ENCODE peak calls at places on chromosomes 7 and 10, in seven cellular contexts. U is sigmoid colon, A is endothelial cell of umbilical vein, Z is NB4, J is heart left ventricle, R is prostate gland, H is lower leg skin. W is an unnamed sample.
A peak's percentile ranks its signal among the peaks of the same experiment; 100 is the strongest.

GRCh38 chr7:31776616-31777015 is 89.6 kb downstream of the PPP1R17 start:
- DNase-seq in R (no peak), A (peak; percentile 55), Z (no peak), H (no peak), U (no peak), J (no peak), W (no peak)

GRCh38 chr10:119667562-119668328 is 16.6 kb downstream of the BAG3 start:
- DNase-seq in R (peak; percentile 50), H (peak; percentile 93), A (no peak), Z (peak; percentile 80), U (peak; percentile 90), J (peak; percentile 78), W (peak; percentile 99)

GRCh38 chr7:3218561-3219225 is 82.4 kb upstream of the SDK1 start:
- DNase-seq in R (no peak), Z (no peak), A (no peak), U (no peak), J (no peak), H (no peak), W (no peak)

GRCh38 chr7:84688671-84689070 is 494.1 kb upstream of the SEMA3A start:
- DNase-seq in J (no peak), A (peak; percentile 75), U (no peak), Z (no peak), H (no peak), R (no peak), W (no peak)

GRCh38 chr10:35191523-35191922 is 64.9 kb downstream of the CREM start:
- DNase-seq in H (no peak), U (peak; percentile 71), A (peak; percentile 57), Z (peak; percentile 32), J (no peak), R (no peak), W (peak; percentile 17)

GRCh38 chr7:130273081-130273699 is 6.5 kb downstream of the CPA2 start:
- DNase-seq in J (no peak), A (peak; percentile 24), R (peak; percentile 35), U (no peak), H (no peak), Z (peak; percentile 94), W (no peak)

GRCh38 chr10:75210193-75211006 is at the start of gene VDAC2:
- DNase-seq in R (peak; percentile 86), Z (peak; percentile 93), U (peak; percentile 95), H (peak; percentile 98), J (peak; percentile 97), A (peak; percentile 90), W (peak; percentile 92)

GRCh38 chr7:151388430-151388829 is 21.4 kb downstream of the WDR86 start:
- DNase-seq in H (no peak), U (no peak), A (no peak), Z (no peak), R (no peak), J (peak; percentile 30), W (no peak)

GRCh38 chr10:59090804-59091203 is 85.6 kb upstream of the PHYHIPL start:
- DNase-seq in Z (no peak), U (no peak), H (no peak), J (no peak), A (no peak), R (no peak), W (no peak)

GRCh38 chr10:13994932-13995331 is 335.8 kb downstream of the FRMD4A start:
- DNase-seq in Z (peak; percentile 2), R (no peak), A (no peak), H (no peak), U (no peak), J (no peak), W (no peak)

GRCh38 chr10:119090026-119090808 is 9.6 kb upstream of the EIF3A start:
- DNase-seq in H (peak; percentile 34), R (no peak), A (no peak), U (peak; percentile 19), Z (peak; percentile 37), J (no peak), W (no peak)

GRCh38 chr7:83819911-83820310 is 171.0 kb upstream of the SEMA3E start:
- DNase-seq in J (no peak), Z (peak; percentile 45), R (no peak), A (no peak), H (no peak), U (no peak), W (no peak)

GRCh38 chr7:155213955-155214327 is 83.7 kb upstream of the INSIG1 start:
- DNase-seq in U (no peak), J (no peak), A (no peak), Z (no peak), R (no peak), H (no peak), W (no peak)

GRCh38 chr10:132551093-132551807 is 13.7 kb downstream of the INPP5A start:
- DNase-seq in A (no peak), Z (peak; percentile 97), U (peak; percentile 61), J (peak; percentile 62), H (no peak), R (no peak), W (no peak)

DNA sequence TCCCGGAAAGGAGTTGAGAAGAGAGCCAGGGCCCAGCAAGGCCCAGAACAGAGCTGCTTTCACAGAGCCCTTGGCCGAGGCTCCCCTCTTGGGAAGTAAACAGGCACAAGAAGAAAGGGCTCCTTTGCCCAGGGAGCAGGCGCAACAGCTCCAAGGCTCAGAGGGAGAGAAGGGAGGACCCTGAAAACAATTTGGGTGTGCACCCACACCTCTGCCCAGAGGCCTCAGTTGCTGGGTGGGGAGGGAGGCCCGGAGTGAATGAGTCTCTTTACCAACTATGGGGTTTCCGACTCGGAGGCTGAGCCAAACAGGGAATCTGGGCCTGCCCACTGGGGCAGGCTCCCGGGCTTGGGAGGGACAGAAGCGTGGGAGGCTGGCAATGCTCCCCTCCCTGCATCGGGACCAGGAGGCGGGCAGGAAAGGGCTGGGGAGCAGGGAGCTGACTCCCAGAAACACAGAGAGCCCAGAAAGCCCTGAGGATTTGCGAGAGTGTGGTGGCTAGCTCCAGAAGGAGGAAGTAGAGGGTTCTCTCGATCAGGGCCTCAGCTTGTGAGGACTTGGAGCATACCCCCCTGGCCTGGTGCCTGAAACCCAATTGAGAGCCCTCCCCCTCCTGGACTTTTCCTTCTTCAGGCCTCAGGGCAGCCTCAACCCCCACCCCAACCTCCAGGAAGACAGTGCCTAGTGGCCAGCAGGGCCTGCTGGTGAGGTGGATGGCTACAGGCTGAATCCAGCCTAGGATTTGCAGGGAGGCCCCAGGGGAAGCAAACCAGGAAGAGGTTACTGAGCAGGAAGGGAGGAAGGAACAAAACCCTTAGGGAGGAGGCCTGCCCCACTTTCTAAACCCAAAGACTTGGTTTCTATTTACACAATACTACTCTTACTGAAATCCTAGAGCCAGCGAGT is 6.2 kb downstream of the C10orf105 start:
- DNase-seq in U (peak; percentile 96), H (peak; percentile 97), R (peak; percentile 80), A (peak; percentile 26), J (peak; percentile 88), Z (peak; percentile 93), W (peak; percentile 35)
- TF ChIP-seq POLR2A in U (no peak), H (no peak), R (peak; percentile 17), A (no peak), J (no peak), Z (no peak), W (peak; percentile 4)

DNA sequence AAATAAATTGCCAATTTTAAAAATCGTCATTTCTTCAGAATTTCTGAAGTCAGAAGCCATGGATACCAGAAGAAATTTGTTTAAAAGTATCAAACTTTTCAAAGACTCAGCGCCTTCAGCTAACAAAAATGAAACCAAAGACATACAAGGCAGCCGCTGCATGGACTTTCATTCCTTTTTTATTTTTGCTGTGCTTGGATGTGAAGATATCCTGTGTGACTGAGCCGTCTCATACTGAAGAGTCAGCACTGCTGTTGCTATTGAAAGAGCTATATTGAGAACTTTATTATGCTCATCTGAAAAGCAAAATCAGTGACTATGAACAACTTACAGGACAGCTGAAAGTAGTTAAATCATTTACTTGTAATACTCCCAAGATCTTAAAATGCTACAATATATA is 809.2 kb downstream of the NXPH1 start:
- DNase-seq in U (no peak), Z (no peak), H (no peak), A (no peak), J (no peak), R (no peak), W (no peak)
- H3K4me3 ChIP-seq in U (no peak overlapping the region), Z (no peak overlapping the region), H (no peak overlapping the region), A (no peak overlapping the region), J (no peak overlapping the region), R (no peak overlapping the region), W (no peak overlapping the region)

GRCh38 chr10:116118851-116119250 is 154.2 kb downstream of the GFRA1 start:
- DNase-seq in J (no peak), U (no peak), A (no peak), Z (no peak), R (no peak), H (no peak), W (no peak)

GRCh38 chr10:116122664-116123063 is 150.3 kb downstream of the GFRA1 start:
- DNase-seq in U (no peak), H (no peak), J (no peak), R (no peak), Z (no peak), A (no peak), W (no peak)

GRCh38 chr10:116122126-116122525 is 150.9 kb downstream of the GFRA1 start:
- DNase-seq in A (no peak), J (no peak), H (no peak), Z (no peak), R (no peak), U (no peak), W (no peak)

GRCh38 chr10:116124777-116125176 is 148.2 kb downstream of the GFRA1 start:
- DNase-seq in Z (no peak), R (no peak), H (no peak), J (no peak), A (no peak), U (no peak), W (no peak)

DNA sequence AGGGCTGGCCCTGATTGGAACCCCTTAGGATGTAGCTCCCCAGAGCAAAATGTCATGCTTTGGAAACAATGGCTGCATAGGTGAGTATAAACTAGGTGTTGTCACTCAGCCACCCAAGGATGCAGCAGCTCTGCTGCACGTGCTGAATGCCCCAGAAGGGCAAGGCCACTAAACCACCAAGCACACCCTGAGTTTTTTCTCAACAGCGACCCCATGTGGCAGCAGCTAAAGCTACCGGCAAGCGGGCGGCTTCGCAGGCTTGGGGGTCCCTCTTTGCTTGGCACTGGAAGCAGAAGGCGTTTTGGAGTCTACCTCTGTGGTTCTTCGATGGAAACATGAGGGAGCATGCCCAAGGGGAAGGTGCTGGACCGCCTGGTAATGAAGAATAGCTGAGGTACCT is 152.3 kb downstream of the GFRA1 start:
- DNase-seq in A (no peak), R (no peak), U (no peak), J (no peak), H (no peak), Z (peak; percentile 25), W (no peak)
- TF ChIP-seq CTCF in A (no peak), R (no peak), U (no peak), J (no peak), H (no peak), Z (peak; percentile 37), W (no peak)

GRCh38 chr10:6162589-6163356 is 40.0 kb upstream of the PFKFB3 start:
- DNase-seq in R (no peak), U (no peak), J (no peak), H (no peak), A (no peak), Z (no peak), W (no peak)

GRCh38 chr10:6168059-6168458 is 34.7 kb upstream of the PFKFB3 start:
- DNase-seq in U (no peak), A (no peak), J (no peak), R (no peak), H (no peak), Z (no peak), W (no peak)

GRCh38 chr10:6163364-6164270 is 39.1 kb upstream of the PFKFB3 start:
- DNase-seq in R (peak; percentile 89), H (peak; percentile 97), U (peak; percentile 95), Z (peak; percentile 91), A (peak; percentile 86), J (peak; percentile 95), W (peak; percentile 96)

GRCh38 chr10:6164271-6165095 is 38.2 kb upstream of the PFKFB3 start:
- DNase-seq in J (no peak), R (no peak), H (no peak), U (peak; percentile 63), Z (no peak), A (peak; percentile 19), W (no peak)

GRCh38 chr10:6165221-6165725 is 37.5 kb upstream of the PFKFB3 start:
- DNase-seq in A (no peak), Z (no peak), R (no peak), H (no peak), U (no peak), J (no peak), W (no peak)
- TF ChIP-seq POLR2A in A (no peak), Z (no peak), R (no peak), H (no peak), U (no peak), J (no peak), W (no peak)

W was measured in gastrocnemius medialis.